ENCODE peak calls at places on chromosomes 5 and 9, in nine cellular contexts. V is CD8-positive, alpha-beta T cell; Q is AG04449; S is fibroblast of lung; B is lower leg skin; I is HFF-Myc; M is left ventricle myocardium inferior; A is A549; O is choroid plexus epithelial cell. D is an unnamed sample.

GRCh38 chr5:86909461-86909881 is 291.7 kb downstream of the COX7C start:
- DNase-seq in V (no peak), Q (peak), S (peak), B (no peak), I (peak), M (no peak), A (no peak), O (no peak), D (no peak)

GRCh38 chr5:113112435-113112834 is 135.8 kb downstream of the DCP2 start:
- DNase-seq in V (no peak), Q (no peak), S (peak), B (no peak), I (no peak), M (no peak), A (no peak), O (peak), D (no peak)

GRCh38 chr9:38213591-38213990 is 144.6 kb upstream of the SHB start:
- DNase-seq in V (no peak), Q (no peak), S (no peak), B (no peak), I (no peak), M (no peak), A (no peak), O (no peak), D (no peak)

GRCh38 chr5:43729846-43730478 is 127.0 kb downstream of the NNT start:
- DNase-seq in V (no peak), Q (no peak), S (peak), B (no peak), I (no peak), M (no peak), A (no peak), O (peak), D (no peak)

GRCh38 chr9:79583957-79584654 is 12.3 kb downstream of the TLE4 start:
- DNase-seq in V (no peak), Q (no peak), S (no peak), B (peak), I (no peak), M (peak), A (no peak), O (no peak), D (no peak)

GRCh38 chr9:7028591-7028990 is 270.8 kb downstream of the KDM4C start:
- DNase-seq in V (no peak), Q (no peak), S (no peak), B (no peak), I (no peak), M (no peak), A (no peak), O (no peak), D (no peak)

GRCh38 chr9:136060671-136061371 is 34.3 kb downstream of the NACC2 start:
- DNase-seq in V (no peak), Q (no peak), S (no peak), B (no peak), I (no peak), M (peak), A (no peak), O (no peak), D (no peak)

GRCh38 chr5:93585753-93586385 is 2.8 kb downstream of the NR2F1 start:
- DNase-seq in V (no peak), Q (no peak), S (peak), B (no peak), I (no peak), M (no peak), A (no peak), O (peak), D (peak)

GRCh38 chr9:124183772-124184171 is 74.0 kb upstream of the NEK6 start:
- DNase-seq in V (no peak), Q (no peak), S (no peak), B (no peak), I (no peak), M (no peak), A (no peak), O (no peak), D (no peak)

GRCh38 chr5:38871790-38872551 is 26.2 kb downstream of the OSMR start:
- DNase-seq in V (no peak), Q (peak), S (peak), B (no peak), I (peak), M (no peak), A (peak), O (peak), D (peak)

GRCh38 chr9:93304574-93305496 is 120.9 kb downstream of the WNK2 start:
- DNase-seq in V (no peak), Q (no peak), S (peak), B (peak), I (peak), M (peak), A (peak), O (peak), D (peak)

GRCh38 chr5:167790462-167791260 is 500.8 kb upstream of the WWC1 start:
- DNase-seq in V (no peak), Q (no peak), S (no peak), B (no peak), I (no peak), M (no peak), A (no peak), O (peak), D (no peak)

GRCh38 chr5:148343049-148343413 is 7.7 kb downstream of the SPINK9 start:
- DNase-seq in V (no peak), Q (no peak), S (no peak), B (peak), I (no peak), M (no peak), A (no peak), O (no peak), D (no peak)

GRCh38 chr5:92980491-92980890 is 600.5 kb downstream of the NR2F1-AS1 start:
- DNase-seq in V (no peak), Q (no peak), S (no peak), B (no peak), I (no peak), M (no peak), A (no peak), O (no peak), D (no peak)

GRCh38 chr9:34492051-34492450 is 30.7 kb downstream of the ENHO start:
- DNase-seq in V (no peak), Q (no peak), S (no peak), B (no peak), I (no peak), M (no peak), A (peak), O (no peak), D (no peak)

GRCh38 chr5:41649659-41650058 is 139.3 kb upstream of the PLCXD3 start:
- DNase-seq in V (no peak), Q (peak), S (peak), B (no peak), I (no peak), M (no peak), A (no peak), O (peak), D (no peak)

GRCh38 chr9:27572566-27572917 is 739 bp downstream of the C9orf72 start:
- DNase-seq in V (peak), Q (no peak), S (peak), B (peak), I (no peak), M (no peak), A (no peak), O (peak), D (peak)

GRCh38 chr5:2137444-2138050 is 254.8 kb upstream of the IRX4 start:
- DNase-seq in V (no peak), Q (no peak), S (no peak), B (no peak), I (no peak), M (no peak), A (no peak), O (no peak), D (no peak)

GRCh38 chr5:177332031-177332895 is 19.2 kb downstream of the LMAN2 start:
- DNase-seq in V (no peak), Q (no peak), S (no peak), B (no peak), I (no peak), M (no peak), A (no peak), O (no peak), D (no peak)
- TF ChIP-seq CTCF in V (no peak), Q (no peak), S (no peak), B (no peak), I (no peak), M (no peak), A (no peak), O (no peak), D (no peak)

GRCh38 chr9:133921866-133922265 is 70.3 kb downstream of the VAV2 start:
- DNase-seq in V (no peak), Q (no peak), S (no peak), B (no peak), I (no peak), M (no peak), A (no peak), O (no peak), D (no peak)

GRCh38 chr9:133927041-133927440 is 65.1 kb downstream of the VAV2 start:
- DNase-seq in V (no peak), Q (no peak), S (no peak), B (no peak), I (no peak), M (no peak), A (no peak), O (no peak), D (no peak)

GRCh38 chr9:133926165-133926856 is 65.8 kb downstream of the VAV2 start:
- DNase-seq in V (no peak), Q (no peak), S (no peak), B (no peak), I (no peak), M (no peak), A (no peak), O (no peak), D (no peak)

GRCh38 chr9:133928248-133928764 is 63.8 kb downstream of the VAV2 start:
- DNase-seq in V (no peak), Q (no peak), S (no peak), B (no peak), I (no peak), M (no peak), A (no peak), O (no peak), D (no peak)

DNA sequence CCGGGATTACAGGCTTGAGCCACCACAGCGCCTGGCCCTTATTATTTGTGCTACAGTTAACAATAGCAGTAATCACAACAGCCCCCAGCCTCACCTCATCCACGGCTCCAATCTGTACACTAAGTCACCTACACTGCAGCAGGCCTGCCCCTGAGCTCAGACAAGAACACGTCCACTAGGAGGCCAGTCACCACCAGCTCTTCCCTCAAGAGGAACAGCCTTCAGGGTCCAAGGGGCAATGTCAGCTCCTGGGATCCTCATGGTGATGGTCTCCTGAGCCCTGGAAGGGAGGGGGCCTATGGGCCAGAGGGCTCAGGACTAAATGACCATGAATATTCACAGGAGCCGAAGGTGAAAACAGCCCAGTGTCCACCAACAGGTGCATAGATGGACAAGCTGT is 67.7 kb downstream of the VAV2 start:
- DNase-seq in V (no peak), Q (no peak), S (no peak), B (no peak), I (no peak), M (no peak), A (no peak), O (no peak), D (no peak)
- TF ChIP-seq CTCF in V (no peak), Q (no peak), S (no peak), B (no peak), I (no peak), M (no peak), A (no peak), O (peak), D (no peak)

DNA sequence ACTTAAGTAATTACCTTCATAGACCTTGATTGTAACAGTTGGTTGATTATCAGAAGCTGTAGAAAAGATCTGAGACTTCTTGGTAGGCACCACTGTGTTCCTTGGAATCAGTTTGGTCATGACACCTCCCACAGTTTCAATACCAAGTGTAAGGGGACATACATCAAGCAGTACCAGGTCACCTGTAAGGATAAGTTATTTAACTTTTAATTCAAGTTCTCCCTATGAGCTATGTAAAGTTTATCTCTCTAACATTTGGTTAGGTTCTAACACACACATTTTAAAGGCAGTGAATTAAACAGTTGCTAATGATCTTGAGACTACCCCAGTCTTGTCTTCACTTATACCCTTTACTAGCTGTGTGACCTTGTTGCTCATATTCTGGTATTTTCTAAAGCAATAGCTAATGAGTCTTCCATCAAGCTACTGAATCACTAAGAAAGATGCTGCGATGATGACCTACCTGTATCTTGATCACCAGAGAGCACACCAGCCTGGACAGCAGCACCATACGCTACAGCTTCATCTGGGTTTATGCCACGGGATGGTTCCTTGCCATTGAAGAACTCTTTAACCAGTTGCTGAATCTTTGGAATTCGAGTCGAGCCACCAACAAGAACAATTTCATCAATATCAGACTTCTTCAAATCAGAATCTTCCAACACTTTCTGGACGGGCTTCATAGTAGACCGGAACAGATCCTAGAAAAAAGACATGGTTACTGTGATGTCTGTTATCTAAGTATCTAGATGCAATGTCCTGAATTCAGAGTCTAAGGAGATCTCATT is 2.8 kb downstream of the HSPA5 start:
- DNase-seq in V (no peak), Q (no peak), S (no peak), B (no peak), I (no peak), M (no peak), A (no peak), O (no peak), D (no peak)
- TF ChIP-seq CTCF in V (no peak), Q (no peak), S (no peak), B (no peak), I (no peak), M (no peak), A (no peak), O (no peak), D (no peak)

DNA sequence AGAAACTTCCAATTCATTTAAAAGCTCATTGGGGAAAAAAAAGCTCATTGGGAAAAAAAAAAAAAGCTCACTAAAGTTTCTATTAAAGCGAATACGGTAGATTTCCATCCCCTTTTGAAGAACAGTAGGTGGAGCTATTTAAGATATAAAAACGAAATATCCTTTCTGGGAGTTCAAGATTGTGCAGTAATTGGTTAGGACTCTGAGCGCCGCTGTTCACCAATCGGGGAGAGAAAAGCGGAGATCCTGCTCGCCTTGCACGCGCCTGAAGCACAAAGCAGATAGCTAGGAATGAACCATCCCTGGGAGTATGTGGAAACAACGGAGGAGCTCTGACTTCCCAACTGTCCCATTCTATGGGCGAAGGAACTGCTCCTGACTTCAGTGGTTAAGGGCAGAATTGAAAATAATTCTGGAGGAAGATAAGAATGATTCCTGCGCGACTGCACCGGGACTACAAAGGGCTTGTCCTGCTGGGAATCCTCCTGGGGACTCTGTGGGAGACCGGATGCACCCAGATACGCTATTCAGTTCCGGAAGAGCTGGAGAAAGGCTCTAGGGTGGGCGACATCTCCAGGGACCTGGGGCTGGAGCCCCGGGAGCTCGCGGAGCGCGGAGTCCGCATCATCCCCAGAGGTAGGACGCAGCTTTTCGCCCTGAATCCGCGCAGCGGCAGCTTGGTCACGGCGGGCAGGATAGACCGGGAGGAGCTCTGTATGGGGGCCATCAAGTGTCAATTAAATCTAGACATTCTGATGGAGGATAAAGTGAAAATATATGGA is at the start of gene PCDHGA12:
- DNase-seq in V (no peak), Q (peak), S (peak), B (no peak), I (peak), M (peak), A (peak), O (peak), D (peak)
- TF ChIP-seq CTCF in V (no peak), Q (peak), S (peak), B (no peak), I (peak), M (peak), A (no peak), O (peak), D (peak)

D was measured in uterus.